ENCODE peak calls at places on chromosomes 5 and 9, in seven cellular contexts. One of them, this sample, is unnamed.

GRCh38 chr9:129412814-129413536 is 207.9 kb downstream of the C9orf50 start:
- DNase-seq in CD4-positive, alpha-beta T cell: peak
- DNase-seq in HepG2: no peak
- DNase-seq in fibroblast of lung: peak
- DNase-seq in lower leg skin: peak
- DNase-seq in uterus: peak
- DNase-seq in fibroblast of pulmonary artery: peak
- DNase-seq in this sample: no peak

GRCh38 chr9:113005777-113006176 is 6.2 kb downstream of the ZNF883 start:
- DNase-seq in uterus: no peak
- DNase-seq in HepG2: no peak
- DNase-seq in lower leg skin: no peak
- DNase-seq in CD4-positive, alpha-beta T cell: no peak
- DNase-seq in fibroblast of lung: no peak
- DNase-seq in fibroblast of pulmonary artery: no peak
- DNase-seq in this sample: no peak

GRCh38 chr5:57442080-57442839 is 40.4 kb downstream of the ACTBL2 start:
- DNase-seq in HepG2: no peak
- DNase-seq in lower leg skin: peak
- DNase-seq in fibroblast of lung: peak
- DNase-seq in CD4-positive, alpha-beta T cell: no peak
- DNase-seq in fibroblast of pulmonary artery: peak
- DNase-seq in uterus: no peak
- DNase-seq in this sample: peak

GRCh38 chr9:78363221-78363620 is 66.3 kb downstream of the PSAT1 start:
- DNase-seq in fibroblast of pulmonary artery: peak
- DNase-seq in fibroblast of lung: peak
- DNase-seq in CD4-positive, alpha-beta T cell: no peak
- DNase-seq in lower leg skin: no peak
- DNase-seq in HepG2: no peak
- DNase-seq in uterus: no peak
- DNase-seq in this sample: no peak

GRCh38 chr5:34686762-34687268 is 30.7 kb downstream of the RAI14 start:
- DNase-seq in fibroblast of lung: peak
- DNase-seq in fibroblast of pulmonary artery: peak
- DNase-seq in lower leg skin: peak
- DNase-seq in HepG2: peak
- DNase-seq in CD4-positive, alpha-beta T cell: no peak
- DNase-seq in uterus: peak
- DNase-seq in this sample: peak

GRCh38 chr5:33931136-33931535 is 5.0 kb upstream of the RXFP3 start:
- DNase-seq in lower leg skin: no peak
- DNase-seq in HepG2: no peak
- DNase-seq in fibroblast of pulmonary artery: no peak
- DNase-seq in CD4-positive, alpha-beta T cell: no peak
- DNase-seq in uterus: no peak
- DNase-seq in fibroblast of lung: no peak
- DNase-seq in this sample: no peak

GRCh38 chr9:75935606-75936005 is 45.1 kb downstream of the PCSK5 start:
- DNase-seq in HepG2: no peak
- DNase-seq in fibroblast of pulmonary artery: no peak
- DNase-seq in CD4-positive, alpha-beta T cell: no peak
- DNase-seq in lower leg skin: no peak
- DNase-seq in uterus: no peak
- DNase-seq in fibroblast of lung: no peak
- DNase-seq in this sample: no peak

GRCh38 chr9:84996049-84996448 is 326.5 kb downstream of the NTRK2 start:
- DNase-seq in CD4-positive, alpha-beta T cell: no peak
- DNase-seq in HepG2: no peak
- DNase-seq in fibroblast of pulmonary artery: no peak
- DNase-seq in lower leg skin: no peak
- DNase-seq in uterus: no peak
- DNase-seq in fibroblast of lung: no peak
- DNase-seq in this sample: no peak

GRCh38 chr5:17185776-17186175 is 31.7 kb upstream of the BASP1 start:
- DNase-seq in fibroblast of lung: peak
- DNase-seq in CD4-positive, alpha-beta T cell: no peak
- DNase-seq in lower leg skin: peak
- DNase-seq in uterus: peak
- DNase-seq in HepG2: no peak
- DNase-seq in fibroblast of pulmonary artery: peak
- DNase-seq in this sample: no peak

GRCh38 chr5:126119894-126120442 is 303.2 kb upstream of the GRAMD2B start:
- DNase-seq in lower leg skin: no peak
- DNase-seq in uterus: no peak
- DNase-seq in HepG2: no peak
- DNase-seq in CD4-positive, alpha-beta T cell: no peak
- DNase-seq in fibroblast of lung: peak
- DNase-seq in fibroblast of pulmonary artery: peak
- DNase-seq in this sample: no peak

GRCh38 chr9:127305450-127306226 is 41.1 kb downstream of the GARNL3 start:
- DNase-seq in fibroblast of pulmonary artery: no peak
- DNase-seq in CD4-positive, alpha-beta T cell: no peak
- DNase-seq in fibroblast of lung: no peak
- DNase-seq in HepG2: no peak
- DNase-seq in uterus: no peak
- DNase-seq in lower leg skin: no peak
- DNase-seq in this sample: no peak

GRCh38 chr9:97307091-97307490 is 368 bp upstream of the CCDC180 start:
- DNase-seq in fibroblast of lung: peak
- DNase-seq in uterus: peak
- DNase-seq in lower leg skin: peak
- DNase-seq in CD4-positive, alpha-beta T cell: no peak
- DNase-seq in HepG2: no peak
- DNase-seq in fibroblast of pulmonary artery: peak
- DNase-seq in this sample: peak

GRCh38 chr9:136239135-136239962 is 6.3 kb downstream of the QSOX2 start:
- DNase-seq in uterus: no peak
- DNase-seq in CD4-positive, alpha-beta T cell: no peak
- DNase-seq in HepG2: no peak
- DNase-seq in lower leg skin: no peak
- DNase-seq in fibroblast of lung: no peak
- DNase-seq in fibroblast of pulmonary artery: no peak
- DNase-seq in this sample: no peak

GRCh38 chr9:137303031-137303892 is 1.2 kb upstream of the NRARP start:
- DNase-seq in uterus: no peak
- DNase-seq in fibroblast of pulmonary artery: no peak
- DNase-seq in fibroblast of lung: no peak
- DNase-seq in CD4-positive, alpha-beta T cell: no peak
- DNase-seq in lower leg skin: no peak
- DNase-seq in HepG2: no peak
- DNase-seq in this sample: no peak

GRCh38 chr9:137300607-137301085 is 1.4 kb downstream of the NRARP start:
- DNase-seq in CD4-positive, alpha-beta T cell: no peak
- DNase-seq in fibroblast of lung: peak
- DNase-seq in HepG2: no peak
- DNase-seq in uterus: no peak
- DNase-seq in fibroblast of pulmonary artery: peak
- DNase-seq in lower leg skin: peak
- DNase-seq in this sample: no peak

GRCh38 chr9:137303893-137304382 is 1.9 kb upstream of the NRARP start:
- DNase-seq in HepG2: no peak
- DNase-seq in fibroblast of pulmonary artery: no peak
- DNase-seq in CD4-positive, alpha-beta T cell: no peak
- DNase-seq in uterus: no peak
- DNase-seq in fibroblast of lung: no peak
- DNase-seq in lower leg skin: no peak
- DNase-seq in this sample: no peak

GRCh38 chr9:137301086-137301947 is 754 bp downstream of the NRARP start:
- DNase-seq in CD4-positive, alpha-beta T cell: no peak
- DNase-seq in fibroblast of pulmonary artery: peak
- DNase-seq in HepG2: no peak
- DNase-seq in uterus: no peak
- DNase-seq in lower leg skin: no peak
- DNase-seq in fibroblast of lung: peak
- DNase-seq in this sample: no peak

DNA sequence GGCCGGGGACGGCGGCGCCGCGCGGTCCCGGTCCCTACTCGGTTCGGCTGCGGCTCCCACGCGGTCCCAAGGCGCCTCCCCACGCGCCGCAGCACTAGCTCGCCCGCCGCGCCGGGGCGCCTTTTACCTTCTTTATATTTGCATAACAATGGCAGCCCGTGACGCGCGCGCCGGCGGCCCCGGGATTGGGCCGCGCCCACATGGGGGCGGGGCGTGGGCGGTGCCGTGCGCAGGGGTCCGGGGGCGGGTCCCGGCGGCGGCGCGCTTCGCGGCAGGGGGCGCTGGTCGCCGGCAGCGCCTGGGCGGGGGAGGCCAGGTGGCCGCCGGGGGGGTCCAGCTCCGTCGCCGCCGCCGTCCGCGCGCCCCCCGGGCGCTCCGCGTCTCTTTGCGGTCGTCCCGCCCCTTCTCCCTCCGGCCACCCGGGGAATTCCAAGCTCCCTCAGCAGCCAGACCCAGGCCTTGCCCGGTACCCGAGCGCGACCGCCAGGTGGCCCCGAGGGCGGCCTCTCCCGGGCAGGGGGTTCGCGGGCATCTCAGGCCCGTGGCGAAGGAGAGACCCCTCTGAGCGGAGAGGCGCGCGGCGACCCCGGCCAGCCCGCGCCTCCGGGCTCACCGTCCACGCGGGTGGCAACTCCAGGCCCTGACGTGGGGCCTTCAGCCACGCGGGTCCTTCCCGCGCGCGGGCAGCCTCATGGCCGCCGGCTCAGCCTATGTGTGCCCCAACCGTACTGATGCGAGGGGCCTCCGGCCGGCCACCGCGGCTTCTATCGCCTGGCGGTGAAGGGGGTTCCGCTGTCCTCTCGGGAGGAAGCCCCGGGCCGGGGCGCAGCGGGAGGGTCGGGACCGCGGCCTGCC is at the start of gene NRARP:
- DNase-seq in fibroblast of pulmonary artery: peak
- DNase-seq in lower leg skin: peak
- DNase-seq in uterus: peak
- DNase-seq in HepG2: no peak
- DNase-seq in CD4-positive, alpha-beta T cell: peak
- DNase-seq in fibroblast of lung: peak
- DNase-seq in this sample: no peak
- TF ChIP-seq CTCF in fibroblast of pulmonary artery: peak
- TF ChIP-seq CTCF in lower leg skin: no peak
- TF ChIP-seq CTCF in uterus: no peak
- TF ChIP-seq CTCF in HepG2: peak
- TF ChIP-seq CTCF in CD4-positive, alpha-beta T cell: peak
- TF ChIP-seq CTCF in fibroblast of lung: peak
- TF ChIP-seq CTCF in this sample: peak

DNA sequence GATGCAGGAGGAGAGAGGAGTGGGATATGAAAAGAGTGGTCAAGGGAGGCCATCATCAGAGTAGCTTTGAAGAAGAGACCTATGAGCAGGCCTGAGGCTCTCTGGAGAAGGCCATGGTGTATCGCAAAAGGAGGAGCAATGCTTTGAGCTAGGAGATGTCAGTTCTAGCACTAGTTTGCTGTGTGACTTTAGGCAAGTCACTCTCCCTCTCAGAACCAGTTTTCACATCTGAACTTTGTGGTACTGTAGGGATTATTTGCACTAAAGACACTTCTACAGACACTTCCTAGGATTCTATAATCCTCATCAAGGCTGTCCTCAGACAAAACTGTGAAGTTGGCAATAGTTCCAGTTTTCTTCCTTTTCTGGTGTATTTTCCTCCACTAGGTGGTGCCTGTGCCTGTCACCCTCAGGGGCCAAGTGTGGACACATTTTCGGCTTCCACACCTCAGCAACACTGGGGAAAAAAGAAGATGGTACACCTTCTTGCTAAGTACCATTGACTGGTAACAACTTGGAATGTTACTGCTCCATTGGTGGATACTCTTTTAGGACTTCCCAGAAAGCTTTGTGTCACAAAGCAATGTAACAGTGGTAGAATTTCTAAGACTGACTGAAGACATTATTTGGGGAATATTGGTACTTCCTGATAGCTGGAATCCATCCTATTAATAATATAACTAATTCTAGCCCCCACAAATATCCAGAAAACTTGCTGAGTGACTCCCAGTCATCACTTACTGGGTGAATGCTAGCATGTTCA is 9.9 kb downstream of the PAPPA start:
- DNase-seq in CD4-positive, alpha-beta T cell: no peak
- DNase-seq in uterus: no peak
- DNase-seq in HepG2: peak
- DNase-seq in fibroblast of lung: no peak
- DNase-seq in lower leg skin: no peak
- DNase-seq in fibroblast of pulmonary artery: no peak
- DNase-seq in this sample: no peak
- TF ChIP-seq CTCF in CD4-positive, alpha-beta T cell: no peak
- TF ChIP-seq CTCF in uterus: no peak
- TF ChIP-seq CTCF in HepG2: peak
- TF ChIP-seq CTCF in fibroblast of lung: peak
- TF ChIP-seq CTCF in lower leg skin: no peak
- TF ChIP-seq CTCF in fibroblast of pulmonary artery: peak
- TF ChIP-seq CTCF in this sample: peak

DNA sequence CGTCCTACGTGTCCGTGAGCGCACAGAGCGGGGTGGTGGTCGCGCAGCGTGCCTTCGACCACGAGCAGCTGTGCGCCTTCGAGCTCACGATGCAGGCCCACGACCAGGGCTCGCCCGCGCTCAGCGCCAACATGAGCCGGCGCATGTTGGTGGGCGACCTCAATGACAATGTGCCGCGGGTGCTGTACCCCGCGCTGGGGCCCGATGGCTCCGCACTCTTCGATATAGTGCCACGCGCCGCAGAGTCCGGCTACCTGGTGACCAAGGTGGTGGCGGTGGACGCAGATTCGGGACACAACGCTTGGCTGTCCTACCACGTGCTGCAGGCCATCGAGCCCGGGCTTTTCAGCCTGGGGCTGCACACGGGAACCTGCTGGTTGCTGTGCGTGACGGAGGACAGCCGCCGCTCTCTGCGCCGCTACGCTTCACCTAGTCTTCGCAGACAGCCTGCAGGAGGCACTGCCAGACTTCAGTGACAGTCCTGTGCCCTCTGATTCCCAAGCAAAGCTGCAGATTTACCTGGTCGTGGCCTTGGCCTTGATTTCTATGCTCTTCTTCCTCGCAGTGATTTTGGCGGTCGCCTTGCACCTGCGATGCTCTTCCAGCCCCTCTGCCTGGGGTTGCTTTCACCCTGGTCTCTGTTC is 2.4 kb upstream of the PCDHGA12 start:
- DNase-seq in fibroblast of pulmonary artery: no peak
- DNase-seq in lower leg skin: no peak
- DNase-seq in uterus: no peak
- DNase-seq in CD4-positive, alpha-beta T cell: no peak
- DNase-seq in fibroblast of lung: no peak
- DNase-seq in HepG2: no peak
- DNase-seq in this sample: no peak
- TF ChIP-seq CTCF in fibroblast of pulmonary artery: no peak
- TF ChIP-seq CTCF in lower leg skin: no peak
- TF ChIP-seq CTCF in uterus: no peak
- TF ChIP-seq CTCF in CD4-positive, alpha-beta T cell: no peak
- TF ChIP-seq CTCF in fibroblast of lung: no peak
- TF ChIP-seq CTCF in HepG2: no peak
- TF ChIP-seq CTCF in this sample: no peak

GRCh38 chr5:153775923-153776322 is 262.8 kb downstream of the FAM114A2 start:
- DNase-seq in lower leg skin: no peak
- DNase-seq in uterus: no peak
- DNase-seq in fibroblast of lung: no peak
- DNase-seq in CD4-positive, alpha-beta T cell: no peak
- DNase-seq in fibroblast of pulmonary artery: no peak
- DNase-seq in HepG2: no peak
- DNase-seq in this sample: no peak
- TF ChIP-seq CTCF in lower leg skin: no peak
- TF ChIP-seq CTCF in uterus: no peak
- TF ChIP-seq CTCF in fibroblast of lung: no peak
- TF ChIP-seq CTCF in CD4-positive, alpha-beta T cell: no peak
- TF ChIP-seq CTCF in fibroblast of pulmonary artery: no peak
- TF ChIP-seq CTCF in HepG2: no peak
- TF ChIP-seq CTCF in this sample: no peak